ENCODE peak calls at places on chromosomes 3 and 15, in six cellular contexts. One of them, this sample, is unnamed.

GRCh38 chr15:100131321-100132224 is 210.2 kb downstream of the ADAMTS17 start:
- DNase-seq in foreskin fibroblast: peak; percentile 2
- DNase-seq in esophagus muscularis mucosa: no peak
- DNase-seq in AG09309: no peak
- DNase-seq in cardiac muscle cell: peak; percentile 37
- DNase-seq in upper lobe of left lung: peak; percentile 88
- DNase-seq in this sample: peak; percentile 34

GRCh38 chr3:189404036-189404435 is 227.2 kb upstream of the TP63 start:
- DNase-seq in foreskin fibroblast: no peak
- DNase-seq in esophagus muscularis mucosa: no peak
- DNase-seq in AG09309: no peak
- DNase-seq in cardiac muscle cell: no peak
- DNase-seq in upper lobe of left lung: no peak
- DNase-seq in this sample: no peak

GRCh38 chr3:183825380-183826161 is at the start of gene MAP6D1:
- DNase-seq in foreskin fibroblast: peak; percentile 77
- DNase-seq in esophagus muscularis mucosa: peak; percentile 53
- DNase-seq in AG09309: no peak
- DNase-seq in cardiac muscle cell: peak; percentile 81
- DNase-seq in upper lobe of left lung: peak; percentile 90
- DNase-seq in this sample: no peak

GRCh38 chr3:35832140-35832571 is 192.8 kb downstream of the ARPP21 start:
- DNase-seq in foreskin fibroblast: no peak
- DNase-seq in esophagus muscularis mucosa: no peak
- DNase-seq in AG09309: no peak
- DNase-seq in cardiac muscle cell: no peak
- DNase-seq in upper lobe of left lung: no peak
- DNase-seq in this sample: peak; percentile 22

GRCh38 chr15:57401546-57401945 is 25.2 kb downstream of the CGNL1 start:
- DNase-seq in foreskin fibroblast: no peak
- DNase-seq in esophagus muscularis mucosa: no peak
- DNase-seq in AG09309: peak; percentile 17
- DNase-seq in cardiac muscle cell: no peak
- DNase-seq in upper lobe of left lung: no peak
- DNase-seq in this sample: no peak

GRCh38 chr3:96213393-96213792 is 601.0 kb upstream of the EPHA6 start:
- DNase-seq in foreskin fibroblast: no peak
- DNase-seq in esophagus muscularis mucosa: no peak
- DNase-seq in AG09309: no peak
- DNase-seq in cardiac muscle cell: no peak
- DNase-seq in upper lobe of left lung: no peak
- DNase-seq in this sample: no peak

GRCh38 chr3:42685891-42686820 is 819 bp downstream of the KLHL40 start:
- DNase-seq in foreskin fibroblast: peak; percentile 49
- DNase-seq in esophagus muscularis mucosa: no peak
- DNase-seq in AG09309: no peak
- DNase-seq in cardiac muscle cell: no peak
- DNase-seq in upper lobe of left lung: no peak
- DNase-seq in this sample: no peak

GRCh38 chr15:68271854-68272471 is 5.6 kb upstream of the FEM1B start:
- DNase-seq in foreskin fibroblast: peak; percentile 87
- DNase-seq in esophagus muscularis mucosa: no peak
- DNase-seq in AG09309: no peak
- DNase-seq in cardiac muscle cell: no peak
- DNase-seq in upper lobe of left lung: peak; percentile 32
- DNase-seq in this sample: peak; percentile 71

GRCh38 chr15:90031231-90031791 is 30.2 kb downstream of the ZNF710 start:
- DNase-seq in foreskin fibroblast: peak; percentile 52
- DNase-seq in esophagus muscularis mucosa: no peak
- DNase-seq in AG09309: no peak
- DNase-seq in cardiac muscle cell: no peak
- DNase-seq in upper lobe of left lung: no peak
- DNase-seq in this sample: peak; percentile 27

GRCh38 chr15:96342611-96343528 is 12.4 kb downstream of the NR2F2 start:
- DNase-seq in foreskin fibroblast: no peak
- DNase-seq in esophagus muscularis mucosa: no peak
- DNase-seq in AG09309: no peak
- DNase-seq in cardiac muscle cell: no peak
- DNase-seq in upper lobe of left lung: no peak
- DNase-seq in this sample: no peak

GRCh38 chr15:69663441-69663840 is 210.8 kb downstream of the RPLP1 start:
- DNase-seq in foreskin fibroblast: no peak
- DNase-seq in esophagus muscularis mucosa: no peak
- DNase-seq in AG09309: no peak
- DNase-seq in cardiac muscle cell: no peak
- DNase-seq in upper lobe of left lung: no peak
- DNase-seq in this sample: no peak

GRCh38 chr3:16073218-16073617 is 101.3 kb upstream of the GALNT15 start:
- DNase-seq in foreskin fibroblast: peak; percentile 31
- DNase-seq in esophagus muscularis mucosa: no peak
- DNase-seq in AG09309: no peak
- DNase-seq in cardiac muscle cell: no peak
- DNase-seq in upper lobe of left lung: no peak
- DNase-seq in this sample: no peak

GRCh38 chr3:12158387-12159226 is at the start of gene TIMP4:
- DNase-seq in foreskin fibroblast: peak; percentile 83
- DNase-seq in esophagus muscularis mucosa: no peak
- DNase-seq in AG09309: no peak
- DNase-seq in cardiac muscle cell: no peak
- DNase-seq in upper lobe of left lung: peak; percentile 88
- DNase-seq in this sample: peak; percentile 79

GRCh38 chr15:60634815-60635214 is 155.9 kb upstream of the ICE2 start:
- DNase-seq in foreskin fibroblast: peak; percentile 44
- DNase-seq in esophagus muscularis mucosa: no peak
- DNase-seq in AG09309: no peak
- DNase-seq in cardiac muscle cell: no peak
- DNase-seq in upper lobe of left lung: no peak
- DNase-seq in this sample: no peak

GRCh38 chr15:40118473-40118872 is 9.8 kb upstream of the BMF start:
- DNase-seq in foreskin fibroblast: no peak
- DNase-seq in esophagus muscularis mucosa: no peak
- DNase-seq in AG09309: no peak
- DNase-seq in cardiac muscle cell: no peak
- DNase-seq in upper lobe of left lung: no peak
- DNase-seq in this sample: no peak

GRCh38 chr3:8852511-8852910 is 83.1 kb upstream of the OXTR start:
- DNase-seq in foreskin fibroblast: no peak
- DNase-seq in esophagus muscularis mucosa: no peak
- DNase-seq in AG09309: no peak
- DNase-seq in cardiac muscle cell: no peak
- DNase-seq in upper lobe of left lung: no peak
- DNase-seq in this sample: no peak

GRCh38 chr15:51731549-51732267 is 5.7 kb downstream of the LYSMD2 start:
- DNase-seq in foreskin fibroblast: no peak
- DNase-seq in esophagus muscularis mucosa: peak; percentile 80
- DNase-seq in AG09309: peak; percentile 25
- DNase-seq in cardiac muscle cell: no peak
- DNase-seq in upper lobe of left lung: no peak
- DNase-seq in this sample: peak; percentile 57

GRCh38 chr15:65423977-65424679 is 1.4 kb upstream of the IGDCC4 start:
- DNase-seq in foreskin fibroblast: peak; percentile 66
- DNase-seq in esophagus muscularis mucosa: no peak
- DNase-seq in AG09309: no peak
- DNase-seq in cardiac muscle cell: no peak
- DNase-seq in upper lobe of left lung: no peak
- DNase-seq in this sample: no peak

GRCh38 chr3:169144691-169145090 is 518.8 kb downstream of the MECOM start:
- DNase-seq in foreskin fibroblast: peak; percentile 49
- DNase-seq in esophagus muscularis mucosa: no peak
- DNase-seq in AG09309: no peak
- DNase-seq in cardiac muscle cell: no peak
- DNase-seq in upper lobe of left lung: no peak
- DNase-seq in this sample: no peak

GRCh38 chr15:93088200-93088980 is 621 bp downstream of the RGMA start:
- DNase-seq in foreskin fibroblast: peak; percentile 45
- DNase-seq in esophagus muscularis mucosa: no peak
- DNase-seq in AG09309: no peak
- DNase-seq in cardiac muscle cell: peak; percentile 48
- DNase-seq in upper lobe of left lung: peak; percentile 90
- DNase-seq in this sample: no peak

GRCh38 chr3:101085752-101086151 is 92.5 kb upstream of the ABI3BP start:
- DNase-seq in foreskin fibroblast: no peak
- DNase-seq in esophagus muscularis mucosa: no peak
- DNase-seq in AG09309: no peak
- DNase-seq in cardiac muscle cell: no peak
- DNase-seq in upper lobe of left lung: no peak
- DNase-seq in this sample: no peak

GRCh38 chr3:119033393-119034255 is 1.0 kb downstream of the IGSF11 start:
- DNase-seq in foreskin fibroblast: no peak
- DNase-seq in esophagus muscularis mucosa: no peak
- DNase-seq in AG09309: no peak
- DNase-seq in cardiac muscle cell: no peak
- DNase-seq in upper lobe of left lung: no peak
- DNase-seq in this sample: no peak
- H3K4me3 ChIP-seq in foreskin fibroblast: no peak overlapping the region
- H3K4me3 ChIP-seq in esophagus muscularis mucosa: peak overlapping the region; percentile 65
- H3K4me3 ChIP-seq in AG09309: no peak overlapping the region
- H3K4me3 ChIP-seq in cardiac muscle cell: peak overlapping the region; percentile 52
- H3K4me3 ChIP-seq in upper lobe of left lung: peak overlapping the region; percentile 67
- H3K4me3 ChIP-seq in this sample: peak overlapping the region; percentile 52

DNA sequence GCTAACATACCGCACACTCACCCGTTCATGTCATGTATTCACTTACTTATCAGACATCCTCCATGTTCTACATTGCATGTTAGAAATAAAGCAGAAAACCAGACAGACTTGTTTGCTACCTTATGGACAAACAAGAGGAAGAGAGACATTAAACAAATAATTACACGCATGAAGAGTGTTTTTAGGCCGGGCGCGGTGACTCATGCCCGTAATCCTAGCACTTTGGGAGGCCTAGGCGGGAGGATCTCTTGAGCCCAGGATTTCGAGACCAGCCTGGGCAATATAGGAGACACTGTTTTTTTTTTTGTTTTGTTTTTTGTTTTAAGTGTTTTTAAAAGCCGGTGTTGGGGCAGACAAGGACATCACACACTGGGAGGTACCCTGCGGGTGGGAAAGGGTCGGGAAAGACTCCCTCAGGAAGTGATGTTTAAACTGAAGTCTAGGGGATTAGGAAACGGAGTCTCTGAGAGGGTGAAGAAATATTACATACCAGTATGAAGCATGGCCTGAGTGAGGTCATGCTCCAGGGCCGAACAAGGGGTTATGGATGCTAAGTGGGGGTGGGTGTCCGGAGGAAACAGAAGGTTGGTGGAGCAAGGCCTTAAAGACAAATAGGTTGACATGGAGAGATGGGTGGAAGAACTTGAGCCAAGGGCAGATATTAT is 2.1 kb upstream of the USP3 start:
- DNase-seq in foreskin fibroblast: peak; percentile 42
- DNase-seq in esophagus muscularis mucosa: no peak
- DNase-seq in AG09309: no peak
- DNase-seq in cardiac muscle cell: no peak
- DNase-seq in upper lobe of left lung: no peak
- DNase-seq in this sample: no peak
- H3K4me3 ChIP-seq in foreskin fibroblast: no peak overlapping the region
- H3K4me3 ChIP-seq in esophagus muscularis mucosa: no peak overlapping the region
- H3K4me3 ChIP-seq in AG09309: no peak overlapping the region
- H3K4me3 ChIP-seq in cardiac muscle cell: no peak overlapping the region
- H3K4me3 ChIP-seq in upper lobe of left lung: no peak overlapping the region
- H3K4me3 ChIP-seq in this sample: no peak overlapping the region

GRCh38 chr3:121997372-121997771 is 24.7 kb downstream of the ILDR1 start:
- DNase-seq in foreskin fibroblast: no peak
- DNase-seq in esophagus muscularis mucosa: peak; percentile 55
- DNase-seq in AG09309: no peak
- DNase-seq in cardiac muscle cell: no peak
- DNase-seq in upper lobe of left lung: no peak
- DNase-seq in this sample: no peak

GRCh38 chr3:121998030-121998580 is 23.9 kb downstream of the ILDR1 start:
- DNase-seq in foreskin fibroblast: peak; percentile 65
- DNase-seq in esophagus muscularis mucosa: peak; percentile 50
- DNase-seq in AG09309: no peak
- DNase-seq in cardiac muscle cell: no peak
- DNase-seq in upper lobe of left lung: no peak
- DNase-seq in this sample: peak; percentile 18

GRCh38 chr3:121999931-122000330 is 22.1 kb downstream of the ILDR1 start:
- DNase-seq in foreskin fibroblast: no peak
- DNase-seq in esophagus muscularis mucosa: no peak
- DNase-seq in AG09309: no peak
- DNase-seq in cardiac muscle cell: no peak
- DNase-seq in upper lobe of left lung: no peak
- DNase-seq in this sample: no peak

GRCh38 chr3:122000936-122001605 is 21.0 kb downstream of the ILDR1 start:
- DNase-seq in foreskin fibroblast: no peak
- DNase-seq in esophagus muscularis mucosa: peak; percentile 55
- DNase-seq in AG09309: no peak
- DNase-seq in cardiac muscle cell: no peak
- DNase-seq in upper lobe of left lung: no peak
- DNase-seq in this sample: no peak

DNA sequence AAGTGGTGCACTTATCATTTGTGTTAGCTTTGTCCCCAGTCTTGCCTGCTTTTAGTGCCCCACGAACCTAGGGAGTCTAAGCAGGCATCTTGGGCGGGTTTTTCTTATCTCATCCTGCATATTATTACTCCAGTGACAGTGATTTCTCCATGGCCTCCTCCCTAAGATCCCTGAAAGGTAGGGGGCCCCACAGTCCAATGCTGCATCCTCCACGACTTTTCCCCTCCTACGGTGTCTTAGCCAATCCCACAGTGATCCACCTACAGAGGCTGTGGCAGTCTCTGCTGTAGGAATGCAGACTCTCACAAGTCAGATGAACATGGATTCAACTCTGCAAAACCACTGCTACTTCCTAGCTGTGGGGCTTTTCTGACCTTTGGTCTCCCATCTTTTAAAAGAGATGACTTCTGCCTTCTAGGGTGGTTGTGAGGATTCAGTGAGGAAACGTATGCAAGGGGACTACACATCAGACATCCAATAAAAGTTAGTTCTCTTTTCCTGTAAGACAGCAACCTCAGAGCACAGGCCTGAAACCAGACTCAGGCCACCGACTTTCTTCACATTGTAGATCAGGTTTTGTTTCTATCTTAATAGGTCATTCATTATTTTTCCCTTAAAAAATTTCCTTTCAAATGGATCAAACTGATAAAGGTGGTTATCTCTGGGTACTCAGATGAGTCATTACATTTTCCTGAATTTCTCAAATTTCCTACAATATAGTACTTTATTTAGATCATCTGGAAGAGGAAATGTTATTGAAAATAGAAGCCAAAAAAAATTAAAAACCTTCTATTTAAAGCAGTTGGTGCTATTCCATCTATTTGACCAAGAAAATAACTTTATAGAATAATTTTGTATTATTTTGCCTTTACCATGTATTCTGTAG is 23.2 kb downstream of the ILDR1 start:
- DNase-seq in foreskin fibroblast: peak; percentile 10
- DNase-seq in esophagus muscularis mucosa: peak; percentile 77
- DNase-seq in AG09309: no peak
- DNase-seq in cardiac muscle cell: no peak
- DNase-seq in upper lobe of left lung: no peak
- DNase-seq in this sample: no peak
- H3K4me3 ChIP-seq in foreskin fibroblast: no peak overlapping the region
- H3K4me3 ChIP-seq in esophagus muscularis mucosa: no peak overlapping the region
- H3K4me3 ChIP-seq in AG09309: no peak overlapping the region
- H3K4me3 ChIP-seq in cardiac muscle cell: no peak overlapping the region
- H3K4me3 ChIP-seq in upper lobe of left lung: no peak overlapping the region
- H3K4me3 ChIP-seq in this sample: no peak overlapping the region

DNA sequence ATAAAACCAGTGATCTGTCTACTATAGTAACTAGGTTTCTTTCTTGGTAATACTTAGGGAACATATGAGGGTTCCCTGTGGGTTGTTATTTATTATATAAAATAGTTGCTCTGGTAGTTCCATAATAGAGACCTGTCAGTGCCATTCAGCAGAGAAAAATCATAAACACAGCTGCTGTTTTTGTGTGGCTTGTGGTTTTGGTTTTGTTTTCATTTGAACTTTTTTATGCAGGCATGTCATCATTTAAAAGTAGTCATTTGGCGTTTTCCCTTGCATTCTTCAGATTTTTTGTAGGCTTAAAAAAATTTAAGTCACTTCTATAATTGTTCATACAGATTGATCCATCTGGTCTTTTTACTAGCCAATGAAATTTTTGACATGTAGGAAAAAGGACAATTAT is 47.9 kb downstream of the PIK3CA start:
- DNase-seq in foreskin fibroblast: peak; percentile 72
- DNase-seq in esophagus muscularis mucosa: no peak
- DNase-seq in AG09309: peak; percentile 52
- DNase-seq in cardiac muscle cell: no peak
- DNase-seq in upper lobe of left lung: no peak
- DNase-seq in this sample: no peak
- H3K4me3 ChIP-seq in foreskin fibroblast: no peak overlapping the region
- H3K4me3 ChIP-seq in esophagus muscularis mucosa: no peak overlapping the region
- H3K4me3 ChIP-seq in AG09309: no peak overlapping the region
- H3K4me3 ChIP-seq in cardiac muscle cell: no peak overlapping the region
- H3K4me3 ChIP-seq in upper lobe of left lung: no peak overlapping the region
- H3K4me3 ChIP-seq in this sample: no peak overlapping the region

This sample was measured in skeletal muscle cell.